ENCODE peak calls at places on chromosomes 3 and 15, in seven cellular contexts. V is right lobe of liver, X is HepG2, E is esophagus squamous epithelium, C is suprapubic skin, T is body of pancreas, Q is adrenal gland. M is an unnamed sample.

GRCh38 chr15:46489276-46489675 is 854.4 kb downstream of the SQOR start:
- DNase-seq in V (no peak), X (no peak), E (no peak), C (no peak), T (no peak), Q (no peak), M (no peak)

GRCh38 chr3:117553461-117553860 is 843.9 kb downstream of the TUSC7 start:
- DNase-seq in V (no peak), X (no peak), E (no peak), C (no peak), T (no peak), Q (no peak), M (no peak)

GRCh38 chr3:195081242-195081963 is 189.6 kb downstream of the XXYLT1 start:
- DNase-seq in V (peak), X (no peak), E (no peak), C (no peak), T (no peak), Q (no peak), M (no peak)

GRCh38 chr3:102090646-102091045 is 241.3 kb downstream of the NFKBIZ start:
- DNase-seq in V (no peak), X (no peak), E (no peak), C (no peak), T (no peak), Q (no peak), M (no peak)

GRCh38 chr3:75001330-75001729 is 386.9 kb upstream of the CNTN3 start:
- DNase-seq in V (no peak), X (peak), E (no peak), C (no peak), T (no peak), Q (no peak), M (no peak)

GRCh38 chr3:70108072-70108471 is 108.5 kb downstream of the SAMMSON start:
- DNase-seq in V (peak), X (peak), E (no peak), C (no peak), T (peak), Q (peak), M (no peak)

GRCh38 chr3:126370606-126371005 is 13.4 kb upstream of the KLF15 start:
- DNase-seq in V (no peak), X (no peak), E (no peak), C (peak), T (no peak), Q (no peak), M (no peak)

GRCh38 chr3:177050466-177051237 is 146.6 kb downstream of the TBL1XR1 start:
- DNase-seq in V (no peak), X (peak), E (no peak), C (no peak), T (no peak), Q (no peak), M (no peak)

GRCh38 chr3:129016366-129016724 is 15.2 kb downstream of the EFCC1 start:
- DNase-seq in V (no peak), X (peak), E (no peak), C (no peak), T (no peak), Q (no peak), M (no peak)

GRCh38 chr3:48372377-48372770 is 355 bp downstream of the FBXW12 start:
- DNase-seq in V (no peak), X (no peak), E (no peak), C (no peak), T (peak), Q (no peak), M (no peak)

GRCh38 chr15:96355561-96356129 is 25.1 kb downstream of the NR2F2 start:
- DNase-seq in V (no peak), X (no peak), E (no peak), C (no peak), T (no peak), Q (no peak), M (no peak)

GRCh38 chr3:178840586-178840985 is 231.0 kb downstream of the ZMAT3 start:
- DNase-seq in V (no peak), X (no peak), E (no peak), C (no peak), T (no peak), Q (no peak), M (no peak)

GRCh38 chr3:129614927-129615363 is 8.5 kb upstream of the PLXND1 start:
- DNase-seq in V (peak), X (no peak), E (no peak), C (peak), T (peak), Q (peak), M (peak)

GRCh38 chr3:10725067-10725466 is 91.0 kb upstream of the SLC6A11 start:
- DNase-seq in V (no peak), X (no peak), E (no peak), C (no peak), T (no peak), Q (no peak), M (no peak)

GRCh38 chr3:56351496-56351895 is 116.8 kb downstream of the ERC2 start:
- DNase-seq in V (no peak), X (no peak), E (no peak), C (no peak), T (no peak), Q (no peak), M (no peak)

GRCh38 chr3:11014253-11014652 is 21.7 kb downstream of the SLC6A1 start:
- DNase-seq in V (no peak), X (no peak), E (no peak), C (no peak), T (no peak), Q (no peak), M (no peak)

GRCh38 chr3:48546203-48546829 is 10.3 kb downstream of the PFKFB4 start:
- DNase-seq in V (no peak), X (no peak), E (no peak), C (no peak), T (no peak), Q (no peak), M (no peak)

GRCh38 chr15:92661961-92662360 is 6.4 kb upstream of the FAM174B start:
- DNase-seq in V (no peak), X (no peak), E (no peak), C (no peak), T (no peak), Q (no peak), M (no peak)

GRCh38 chr3:73498764-73499622 is 125.7 kb downstream of the PDZRN3 start:
- DNase-seq in V (no peak), X (no peak), E (no peak), C (no peak), T (no peak), Q (no peak), M (peak)

GRCh38 chr3:31895471-31895870 is 85.6 kb downstream of the OSBPL10 start:
- DNase-seq in V (no peak), X (no peak), E (no peak), C (no peak), T (no peak), Q (no peak), M (no peak)

GRCh38 chr15:76299786-76300185 is 11.5 kb downstream of the ETFA start:
- DNase-seq in V (no peak), X (no peak), E (no peak), C (no peak), T (no peak), Q (no peak), M (no peak)

GRCh38 chr15:47741082-47741481 is 23.8 kb downstream of the SEMA6D start:
- DNase-seq in V (no peak), X (no peak), E (no peak), C (no peak), T (no peak), Q (no peak), M (no peak)

GRCh38 chr3:142447308-142447851 is 457 bp downstream of the XRN1 start:
- DNase-seq in V (peak), X (peak), E (no peak), C (peak), T (peak), Q (peak), M (peak)

GRCh38 chr15:80789296-80789695 is 10.1 kb downstream of the CEMIP start:
- DNase-seq in V (no peak), X (no peak), E (no peak), C (no peak), T (no peak), Q (no peak), M (no peak)

GRCh38 chr15:98142584-98142983 is 182.1 kb downstream of the ARRDC4 start:
- DNase-seq in V (no peak), X (no peak), E (no peak), C (no peak), T (no peak), Q (no peak), M (no peak)

GRCh38 chr3:27479816-27480543 is 4.2 kb downstream of the SLC4A7 start:
- DNase-seq in V (no peak), X (no peak), E (no peak), C (no peak), T (no peak), Q (no peak), M (no peak)

GRCh38 chr3:107987036-107987557 is 103.7 kb downstream of the CD47 start:
- DNase-seq in V (peak), X (peak), E (peak), C (peak), T (peak), Q (peak), M (peak)

GRCh38 chr3:151412989-151413388 is 28.4 kb upstream of the P2RY12 start:
- DNase-seq in V (no peak), X (no peak), E (no peak), C (no peak), T (no peak), Q (no peak), M (no peak)

GRCh38 chr3:108006901-108007331 is 83.9 kb downstream of the CD47 start:
- DNase-seq in V (no peak), X (no peak), E (no peak), C (no peak), T (no peak), Q (no peak), M (no peak)

GRCh38 chr15:75661041-75661778 is 13.5 kb downstream of the SNX33 start:
- DNase-seq in V (peak), X (peak), E (peak), C (peak), T (peak), Q (peak), M (peak)

GRCh38 chr3:13687409-13687989 is 138.6 kb downstream of the FBLN2 start:
- DNase-seq in V (no peak), X (no peak), E (no peak), C (no peak), T (no peak), Q (no peak), M (no peak)

GRCh38 chr15:39092354-39092753 is 488.5 kb upstream of the THBS1 start:
- DNase-seq in V (no peak), X (no peak), E (no peak), C (no peak), T (no peak), Q (no peak), M (peak)

GRCh38 chr3:192850501-192850981 is 67.1 kb downstream of the MB21D2 start:
- DNase-seq in V (peak), X (peak), E (no peak), C (no peak), T (no peak), Q (no peak), M (no peak)

GRCh38 chr3:45509038-45509767 is 85.3 kb upstream of the LIMD1 start:
- DNase-seq in V (no peak), X (no peak), E (no peak), C (no peak), T (no peak), Q (no peak), M (no peak)

GRCh38 chr3:11300970-11301369 is 28.8 kb downstream of the ATG7 start:
- DNase-seq in V (no peak), X (no peak), E (no peak), C (no peak), T (no peak), Q (no peak), M (no peak)

GRCh38 chr3:11091088-11091590 is 63.2 kb upstream of the HRH1 start:
- DNase-seq in V (no peak), X (no peak), E (no peak), C (peak), T (no peak), Q (no peak), M (no peak)

GRCh38 chr3:37190667-37191066 is 16.3 kb upstream of the LRRFIP2 start:
- DNase-seq in V (no peak), X (no peak), E (no peak), C (no peak), T (no peak), Q (no peak), M (no peak)

GRCh38 chr15:72272213-72272996 is at the start of gene PARP6:
- DNase-seq in V (peak), X (no peak), E (peak), C (peak), T (peak), Q (peak), M (peak)
- TF ChIP-seq POLR2A in V (peak), X (no peak), E (peak), C (peak), T (peak), Q (peak), M (no peak)

DNA sequence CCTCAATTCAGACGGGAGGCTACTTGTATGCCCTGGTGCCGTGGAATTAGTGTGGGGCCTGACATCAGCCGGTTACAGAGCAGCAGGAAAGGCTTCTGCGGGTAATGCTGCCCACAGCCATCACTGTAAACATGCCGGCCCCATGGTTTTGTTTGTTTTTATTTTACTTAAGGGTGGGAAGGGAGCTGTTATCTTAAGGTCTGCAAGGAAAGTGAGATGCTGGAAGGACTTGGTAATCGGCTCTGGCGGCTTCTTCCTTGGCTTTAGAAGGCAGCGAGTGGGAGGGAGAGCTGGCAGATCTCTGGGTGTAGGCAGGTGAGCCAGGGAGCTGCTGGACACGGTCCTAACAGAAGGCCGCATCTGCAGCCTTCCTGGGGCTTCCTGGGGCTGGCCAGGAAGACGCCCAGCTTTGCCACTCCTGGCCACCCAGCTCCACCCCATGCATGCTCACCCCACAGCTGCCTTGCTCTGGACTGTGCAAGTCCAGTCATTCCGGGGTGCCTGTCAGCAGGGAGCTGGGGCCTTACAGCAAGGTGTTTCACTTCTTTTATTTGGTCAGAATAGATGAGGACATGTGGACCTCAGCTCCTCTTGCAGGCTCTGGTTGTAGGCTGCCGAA is 54.1 kb upstream of the FURIN start:
- DNase-seq in V (no peak), X (no peak), E (no peak), C (no peak), T (peak), Q (no peak), M (no peak)
- H3K27ac ChIP-seq in V (no peak), X (no peak), E (no peak), C (peak), T (no peak), Q (no peak), M (no peak)

DNA sequence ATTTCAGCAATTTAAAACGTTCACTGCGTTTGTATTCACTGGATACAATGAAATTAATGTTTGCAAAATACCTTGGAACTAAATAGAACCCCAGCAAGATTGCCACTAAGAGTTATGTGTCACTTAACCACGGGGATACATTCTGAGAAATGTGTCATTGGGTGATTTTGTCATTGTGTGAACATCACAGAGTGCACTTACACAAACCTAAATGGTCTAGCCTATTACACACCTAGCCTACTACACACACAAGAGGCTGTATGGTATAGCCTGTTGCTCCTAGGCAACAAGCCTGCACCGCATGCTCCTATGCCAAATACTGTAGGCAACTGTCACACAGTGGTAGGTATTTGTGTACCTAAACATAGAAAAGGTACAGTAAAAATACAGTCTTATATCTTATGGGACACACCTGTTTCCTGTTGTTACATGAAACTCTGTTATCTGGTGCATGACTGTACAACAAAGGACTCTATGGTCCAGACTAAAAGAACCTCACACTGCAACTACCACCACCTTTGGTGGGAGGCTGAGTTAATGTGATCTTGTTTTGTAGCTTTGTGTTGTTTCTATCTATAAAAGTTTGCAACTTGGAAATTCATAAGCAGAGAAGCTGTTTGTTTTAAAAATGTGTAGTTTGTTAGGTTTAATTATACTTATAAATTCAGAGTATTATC is 92.2 kb upstream of the NTRK3 start:
- DNase-seq in V (no peak), X (no peak), E (no peak), C (no peak), T (no peak), Q (no peak), M (no peak)
- TF ChIP-seq POLR2A in V (no peak), X (no peak), E (no peak), C (no peak), T (no peak), Q (no peak), M (no peak)

DNA sequence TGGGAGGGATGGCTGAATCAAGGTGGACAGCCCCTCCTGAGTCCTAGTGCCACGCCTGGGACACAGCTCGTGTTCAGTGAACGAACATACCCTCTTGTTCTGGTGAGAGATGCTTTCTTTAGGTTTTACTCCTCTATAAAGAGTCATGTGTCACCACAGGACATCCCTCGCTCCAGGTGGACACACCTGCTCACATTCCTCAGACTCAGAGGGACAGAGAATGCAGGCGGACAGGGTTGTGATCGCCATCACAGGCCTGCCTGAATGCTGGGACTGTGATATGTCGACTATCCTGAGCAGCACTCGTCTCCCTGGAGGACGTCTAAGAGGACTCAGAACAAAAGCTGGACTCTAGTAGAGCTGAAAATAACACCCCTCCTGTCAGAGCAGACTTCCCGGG is 96.4 kb upstream of the SNRPA1 start:
- DNase-seq in V (no peak), X (no peak), E (no peak), C (no peak), T (no peak), Q (no peak), M (no peak)
- H3K27ac ChIP-seq in V (no peak), X (no peak), E (no peak), C (no peak), T (no peak), Q (no peak), M (no peak)

GRCh38 chr3:138348107-138348949 is at the start of gene MRAS:
- DNase-seq in V (peak), X (peak), E (no peak), C (peak), T (peak), Q (peak), M (peak)
- TF ChIP-seq POLR2A in V (peak), X (no peak), E (peak), C (no peak), T (peak), Q (peak), M (peak)

GRCh38 chr15:31328425-31328998 is 1.9 kb downstream of the KLF13 start:
- DNase-seq in V (peak), X (no peak), E (no peak), C (no peak), T (peak), Q (peak), M (no peak)
- H3K27ac ChIP-seq in V (peak), X (peak), E (peak), C (peak), T (peak), Q (peak), M (peak)

GRCh38 chr3:133503409-133503808 is 70.1 kb upstream of the CDV3 start:
- DNase-seq in V (no peak), X (no peak), E (no peak), C (no peak), T (no peak), Q (no peak), M (no peak)

GRCh38 chr3:133506215-133506901 is 67.1 kb upstream of the CDV3 start:
- DNase-seq in V (peak), X (no peak), E (no peak), C (no peak), T (no peak), Q (no peak), M (no peak)

GRCh38 chr3:133504736-133505135 is 68.8 kb upstream of the CDV3 start:
- DNase-seq in V (no peak), X (no peak), E (no peak), C (no peak), T (no peak), Q (no peak), M (no peak)

GRCh38 chr3:133509482-133509881 is 64.0 kb upstream of the CDV3 start:
- DNase-seq in V (no peak), X (no peak), E (no peak), C (no peak), T (no peak), Q (no peak), M (no peak)

DNA sequence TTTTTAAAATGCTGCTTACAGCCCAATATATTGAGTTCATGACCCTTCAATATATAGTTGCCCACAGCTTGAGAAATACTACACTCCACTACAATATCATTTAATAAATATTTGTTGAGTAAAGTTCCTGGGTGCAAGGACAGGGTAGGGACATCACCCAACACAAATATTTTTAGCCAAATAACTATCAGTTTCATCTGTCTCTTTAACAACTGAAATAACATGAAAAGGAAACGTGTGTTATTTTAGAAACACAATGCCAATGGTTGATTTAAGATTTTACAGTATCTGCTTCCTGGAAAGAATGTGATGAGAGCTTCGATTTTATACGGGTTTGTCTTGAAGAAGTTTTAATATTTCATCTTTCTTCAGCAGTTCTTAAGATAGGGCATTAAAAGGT is 67.7 kb upstream of the CDV3 start:
- DNase-seq in V (no peak), X (no peak), E (no peak), C (no peak), T (no peak), Q (no peak), M (no peak)
- TF ChIP-seq POLR2A in V (no peak), X (no peak), E (no peak), C (no peak), T (no peak), Q (no peak), M (no peak)